ENCODE peak calls at places on chromosomes 16 and 17, in seven cellular contexts. Y is mesendoderm, K is IMR-90, V is H1, R is neuronal stem cell, A is mesenchymal stem cell, U is trophoblast cell. B is an unnamed sample.

GRCh38 chr17:29593546-29594440 is 861 bp downstream of the ANKRD13B start:
- DNase-seq in Y (peak; percentile 87), K (peak; percentile 24), V (peak; percentile 72), R (no peak), A (peak; percentile 41), U (no peak), B (peak; percentile 88)

GRCh38 chr17:75604034-75604695 is 16.6 kb downstream of the MYO15B start:
- DNase-seq in Y (no peak), K (no peak), V (no peak), R (no peak), A (no peak), U (no peak), B (no peak)

GRCh38 chr17:20191066-20191465 is 181.9 kb downstream of the SPECC1 start:
- DNase-seq in Y (no peak), K (peak; percentile 98), V (no peak), R (no peak), A (peak; percentile 88), U (no peak), B (no peak)

GRCh38 chr16:75476817-75477216 is 12.3 kb upstream of the TMEM170A start:
- DNase-seq in Y (no peak), K (no peak), V (no peak), R (no peak), A (no peak), U (no peak), B (no peak)

GRCh38 chr17:20234266-20234665 is 225.1 kb downstream of the SPECC1 start:
- DNase-seq in Y (no peak), K (no peak), V (no peak), R (no peak), A (no peak), U (no peak), B (no peak)

GRCh38 chr16:1941162-1941923 is 1.7 kb downstream of the MSRB1 start:
- DNase-seq in Y (peak; percentile 51), K (no peak), V (no peak), R (no peak), A (no peak), U (peak; percentile 83), B (peak; percentile 75)

GRCh38 chr17:75764711-75765421 is at the start of gene GALK1:
- DNase-seq in Y (peak; percentile 71), K (peak; percentile 55), V (peak; percentile 82), R (peak; percentile 63), A (peak; percentile 77), U (peak; percentile 66), B (peak; percentile 86)

GRCh38 chr16:49492090-49492801 is 118.6 kb downstream of the C16orf78 start:
- DNase-seq in Y (peak; percentile 71), K (no peak), V (peak; percentile 92), R (peak; percentile 62), A (peak; percentile 20), U (peak; percentile 9), B (peak; percentile 80)

GRCh38 chr16:6970171-6970857 is 362.3 kb upstream of the RBFOX1 start:
- DNase-seq in Y (no peak), K (no peak), V (no peak), R (no peak), A (no peak), U (no peak), B (no peak)

GRCh38 chr16:85151603-85152413 is 39.5 kb upstream of the CIBAR2 start:
- DNase-seq in Y (peak; percentile 39), K (peak; percentile 78), V (no peak), R (no peak), A (peak; percentile 75), U (no peak), B (no peak)

GRCh38 chr17:49694847-49695697 is 12.7 kb downstream of the SLC35B1 start:
- DNase-seq in Y (no peak), K (no peak), V (peak; percentile 90), R (peak; percentile 57), A (peak; percentile 35), U (no peak), B (peak; percentile 62)

GRCh38 chr17:64661981-64662773 is at the start of gene SMURF2:
- DNase-seq in Y (peak; percentile 84), K (peak; percentile 61), V (peak; percentile 83), R (peak; percentile 58), A (peak; percentile 80), U (peak; percentile 29), B (peak; percentile 90)

GRCh38 chr16:2350500-2350899 is 10.0 kb upstream of the ABCA3 start:
- DNase-seq in Y (no peak), K (peak; percentile 31), V (no peak), R (no peak), A (no peak), U (no peak), B (no peak)

GRCh38 chr17:1398900-1399299 is 1.1 kb downstream of the YWHAE start:
- DNase-seq in Y (no peak), K (peak; percentile 40), V (no peak), R (no peak), A (peak; percentile 65), U (peak; percentile 60), B (no peak)

GRCh38 chr16:75045424-75045823 is 46.6 kb downstream of the ZNRF1 start:
- DNase-seq in Y (no peak), K (no peak), V (no peak), R (no peak), A (no peak), U (no peak), B (no peak)

GRCh38 chr17:45234641-45235040 is 13.0 kb downstream of the FMNL1 start:
- DNase-seq in Y (peak; percentile 75), K (no peak), V (peak; percentile 73), R (no peak), A (no peak), U (no peak), B (peak; percentile 89)

GRCh38 chr17:41620583-41621434 is 3.6 kb downstream of the KRT17 start:
- DNase-seq in Y (no peak), K (no peak), V (no peak), R (no peak), A (no peak), U (no peak), B (no peak)

GRCh38 chr16:56675685-56676210 is 6.1 kb downstream of the MT1H start:
- DNase-seq in Y (peak; percentile 67), K (no peak), V (peak; percentile 73), R (no peak), A (no peak), U (no peak), B (peak; percentile 86)

GRCh38 chr16:7397901-7398300 is 65.3 kb downstream of the RBFOX1 start:
- DNase-seq in Y (peak; percentile 82), K (no peak), V (no peak), R (no peak), A (no peak), U (no peak), B (no peak)

GRCh38 chr17:66459811-66460270 is 157.4 kb downstream of the PRKCA start:
- DNase-seq in Y (peak; percentile 37), K (peak; percentile 99), V (no peak), R (no peak), A (peak; percentile 99), U (peak; percentile 61), B (no peak)

GRCh38 chr16:85395913-85396878 is 216.9 kb upstream of the GSE1 start:
- DNase-seq in Y (no peak), K (peak; percentile 24), V (peak; percentile 52), R (no peak), A (peak; percentile 44), U (no peak), B (no peak)

GRCh38 chr16:78105517-78105916 is 6.1 kb downstream of the WWOX start:
- DNase-seq in Y (no peak), K (no peak), V (no peak), R (no peak), A (peak; percentile 22), U (no peak), B (no peak)

GRCh38 chr17:3798273-3799180 is 2.5 kb downstream of the ITGAE start:
- DNase-seq in Y (no peak), K (no peak), V (no peak), R (no peak), A (no peak), U (no peak), B (no peak)

GRCh38 chr16:21584817-21585216 is 14.6 kb upstream of the METTL9 start:
- DNase-seq in Y (no peak), K (no peak), V (no peak), R (no peak), A (no peak), U (no peak), B (no peak)

GRCh38 chr16:21580807-21581206 is 18.6 kb upstream of the METTL9 start:
- DNase-seq in Y (no peak), K (no peak), V (no peak), R (no peak), A (no peak), U (no peak), B (no peak)
- H4K8ac ChIP-seq in Y (no peak overlapping the region), K (no peak overlapping the region), V (no peak overlapping the region), R (no peak overlapping the region), A (no peak overlapping the region), U (no peak overlapping the region), B (no peak overlapping the region)

GRCh38 chr16:14337303-14338191 is 266.4 kb downstream of the MRTFB start:
- DNase-seq in Y (no peak), K (peak; percentile 53), V (no peak), R (no peak), A (no peak), U (no peak), B (no peak)
- H4K8ac ChIP-seq in Y (no peak overlapping the region), K (no peak overlapping the region), V (peak overlapping the region; percentile 69), R (no peak overlapping the region), A (no peak overlapping the region), U (no peak overlapping the region), B (no peak overlapping the region)

GRCh38 chr16:29114476-29115012 is 129.7 kb downstream of the LAT start:
- DNase-seq in Y (peak; percentile 9), K (no peak), V (no peak), R (no peak), A (no peak), U (no peak), B (no peak)

GRCh38 chr16:29107299-29107698 is 122.4 kb downstream of the LAT start:
- DNase-seq in Y (peak; percentile 34), K (no peak), V (peak; percentile 63), R (no peak), A (no peak), U (no peak), B (peak; percentile 82)

GRCh38 chr16:29116980-29117379 is 132.1 kb downstream of the LAT start:
- DNase-seq in Y (no peak), K (no peak), V (no peak), R (no peak), A (no peak), U (no peak), B (no peak)

DNA sequence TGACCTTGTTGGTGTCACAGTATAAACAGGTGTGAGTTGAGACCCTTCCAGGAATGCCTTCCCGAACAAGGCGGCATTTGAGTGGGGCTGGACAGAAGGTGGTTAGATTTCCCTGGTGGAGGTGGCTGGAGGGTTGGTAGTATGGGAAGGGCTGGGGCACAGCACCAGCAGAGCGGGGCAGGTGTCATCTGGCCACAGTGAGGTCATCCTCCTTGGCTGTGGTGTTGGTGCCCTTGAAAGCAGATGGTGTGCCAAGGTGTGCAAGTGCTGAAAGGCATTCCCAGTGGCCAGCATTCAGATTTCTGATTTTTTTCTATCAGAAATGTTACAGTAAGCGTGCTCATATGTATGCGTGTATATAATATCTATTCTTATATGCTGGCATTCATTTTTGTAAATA is 126.6 kb downstream of the LAT start:
- DNase-seq in Y (no peak), K (no peak), V (no peak), R (no peak), A (no peak), U (no peak), B (no peak)
- H4K8ac ChIP-seq in Y (no peak overlapping the region), K (no peak overlapping the region), V (no peak overlapping the region), R (no peak overlapping the region), A (no peak overlapping the region), U (no peak overlapping the region), B (no peak overlapping the region)

GRCh38 chr16:5078626-5079025 is 7.0 kb downstream of the ALG1 start:
- DNase-seq in Y (no peak), K (no peak), V (no peak), R (no peak), A (no peak), U (no peak), B (no peak)
- H4K8ac ChIP-seq in Y (no peak overlapping the region), K (no peak overlapping the region), V (no peak overlapping the region), R (no peak overlapping the region), A (no peak overlapping the region), U (no peak overlapping the region), B (no peak overlapping the region)

GRCh38 chr16:67663877-67664222 is 2.7 kb downstream of the ENKD1 start:
- DNase-seq in Y (no peak), K (no peak), V (no peak), R (no peak), A (no peak), U (no peak), B (no peak)
- H4K8ac ChIP-seq in Y (no peak overlapping the region), K (no peak overlapping the region), V (no peak overlapping the region), R (no peak overlapping the region), A (no peak overlapping the region), U (no peak overlapping the region), B (no peak overlapping the region)